ENCODE peak calls at places on chromosomes 3 and 15, in seven cellular contexts. L is IMR-90, V is mesenchymal stem cell, N is mesendoderm, K is H1, M is neuronal stem cell, O is trophoblast cell. P is an unnamed sample.

GRCh38 chr3:88038561-88038960 is 20.2 kb downstream of the CGGBP1 start:
- DNase-seq in L (peak; percentile 80), V (peak; percentile 81), N (no peak), K (no peak), M (no peak), O (no peak), P (no peak)

GRCh38 chr3:189635385-189635784 is 4.2 kb downstream of the TP63 start:
- DNase-seq in L (no peak), V (no peak), N (peak; percentile 45), K (no peak), M (no peak), O (no peak), P (peak; percentile 64)

GRCh38 chr3:108403921-108404320 is 106.5 kb downstream of the MYH15 start:
- DNase-seq in L (peak; percentile 19), V (peak; percentile 1), N (no peak), K (no peak), M (no peak), O (no peak), P (no peak)

GRCh38 chr3:121552379-121552778 is 6.6 kb upstream of the POLQ start:
- DNase-seq in L (no peak), V (no peak), N (no peak), K (no peak), M (no peak), O (no peak), P (no peak)

GRCh38 chr3:168850109-168850508 is 754.4 kb upstream of the GOLIM4 start:
- DNase-seq in L (no peak), V (no peak), N (no peak), K (no peak), M (no peak), O (no peak), P (no peak)

GRCh38 chr3:53026423-53027162 is 19.3 kb downstream of the SFMBT1 start:
- DNase-seq in L (no peak), V (no peak), N (peak; percentile 74), K (no peak), M (no peak), O (no peak), P (peak; percentile 71)

GRCh38 chr3:197368330-197368729 is 69.9 kb upstream of the DLG1 start:
- DNase-seq in L (no peak), V (no peak), N (peak; percentile 84), K (no peak), M (no peak), O (no peak), P (no peak)

GRCh38 chr3:147701195-147701594 is 292.0 kb downstream of the ZIC1 start:
- DNase-seq in L (no peak), V (no peak), N (peak; percentile 8), K (no peak), M (no peak), O (no peak), P (no peak)

GRCh38 chr15:51793521-51793920 is 35.9 kb upstream of the TMOD3 start:
- DNase-seq in L (no peak), V (no peak), N (no peak), K (no peak), M (no peak), O (no peak), P (no peak)

GRCh38 chr3:31980530-31981205 is 394 bp downstream of the OSBPL10 start:
- DNase-seq in L (peak; percentile 54), V (peak; percentile 72), N (peak; percentile 86), K (peak; percentile 76), M (peak; percentile 54), O (peak; percentile 88), P (peak; percentile 80)

GRCh38 chr15:88450125-88450798 is 16.9 kb downstream of the MRPL46 start:
- DNase-seq in L (peak; percentile 66), V (peak; percentile 66), N (peak; percentile 85), K (peak; percentile 98), M (peak; percentile 76), O (peak; percentile 60), P (peak; percentile 87)

GRCh38 chr15:52726195-52726594 is 47.0 kb upstream of the ATOSA start:
- DNase-seq in L (no peak), V (no peak), N (no peak), K (no peak), M (no peak), O (no peak), P (no peak)

GRCh38 chr3:11251807-11252176 is 20.4 kb upstream of the ATG7 start:
- DNase-seq in L (no peak), V (no peak), N (no peak), K (no peak), M (no peak), O (no peak), P (no peak)
- H3K79me1 ChIP-seq in L (peaks cover 38% of the 10 kb centered on the region), V (peaks cover 20% of the 10 kb centered on the region), N (no peaks in the 10 kb centered on the region), K (no peaks in the 10 kb centered on the region), M (no peaks in the 10 kb centered on the region), O (peaks cover 11% of the 10 kb centered on the region), P (no peaks in the 10 kb centered on the region)

GRCh38 chr3:27356976-27357375 is 12.2 kb downstream of the NEK10 start:
- DNase-seq in L (no peak), V (no peak), N (no peak), K (no peak), M (no peak), O (no peak), P (no peak)

GRCh38 chr3:27352047-27352446 is 17.1 kb downstream of the NEK10 start:
- DNase-seq in L (no peak), V (no peak), N (no peak), K (no peak), M (no peak), O (no peak), P (no peak)

GRCh38 chr3:27353221-27353620 is 16.0 kb downstream of the NEK10 start:
- DNase-seq in L (peak; percentile 15), V (no peak), N (no peak), K (no peak), M (no peak), O (no peak), P (no peak)

GRCh38 chr3:27354588-27355203 is 14.5 kb downstream of the NEK10 start:
- DNase-seq in L (no peak), V (peak; percentile 13), N (peak; percentile 43), K (no peak), M (no peak), O (no peak), P (no peak)

DNA sequence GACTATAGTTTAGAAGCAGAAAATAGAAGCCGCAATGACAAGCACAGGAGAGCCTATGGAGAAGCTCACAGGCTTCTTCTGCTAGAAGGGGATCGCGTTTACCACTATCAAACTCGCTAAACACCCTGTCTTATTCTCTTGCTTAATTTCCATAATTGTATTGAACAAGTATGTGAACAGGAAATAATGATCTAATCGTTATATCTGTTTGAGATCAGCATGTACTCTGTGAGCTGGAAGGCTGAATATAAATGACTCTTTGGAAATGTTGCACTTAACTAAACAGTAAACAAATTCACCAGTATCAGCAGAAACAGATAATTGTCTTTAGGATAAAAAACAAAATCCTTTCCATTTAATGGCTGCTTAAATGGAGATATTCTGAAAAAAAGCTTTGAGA is 15.0 kb downstream of the NEK10 start:
- DNase-seq in L (no peak), V (peak; percentile 26), N (no peak), K (no peak), M (no peak), O (no peak), P (no peak)
- H3K79me1 ChIP-seq in L (no peaks in the 10 kb centered on the region), V (no peaks in the 10 kb centered on the region), N (no peaks in the 10 kb centered on the region), K (no peaks in the 10 kb centered on the region), M (no peaks in the 10 kb centered on the region), O (no peaks in the 10 kb centered on the region), P (no peaks in the 10 kb centered on the region)

DNA sequence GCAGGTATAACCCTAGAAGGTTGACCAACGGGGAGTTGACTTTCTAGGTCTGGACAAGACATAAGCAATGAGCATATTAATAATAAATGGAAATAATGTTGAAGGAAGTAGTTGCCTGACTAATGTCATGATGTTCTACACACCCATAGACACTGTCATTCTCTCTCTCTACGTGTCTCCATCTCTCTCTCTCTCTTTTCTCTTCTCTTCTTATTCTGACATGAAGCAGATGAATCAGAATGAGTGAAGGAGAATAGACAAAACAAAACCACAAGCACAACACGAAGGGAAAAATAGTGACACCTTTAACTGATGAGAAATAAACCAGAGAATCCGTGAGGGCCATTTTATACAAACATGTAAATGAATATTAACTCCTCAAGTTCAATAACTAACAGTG is 26.7 kb upstream of the CCDC80 start:
- DNase-seq in L (no peak), V (no peak), N (no peak), K (no peak), M (no peak), O (no peak), P (no peak)
- H3K79me1 ChIP-seq in L (no peaks in the 10 kb centered on the region), V (no peaks in the 10 kb centered on the region), N (no peaks in the 10 kb centered on the region), K (no peaks in the 10 kb centered on the region), M (no peaks in the 10 kb centered on the region), O (peaks cover 18% of the 10 kb centered on the region), P (no peaks in the 10 kb centered on the region)

GRCh38 chr3:45362161-45362560 is 26.2 kb upstream of the LARS2 start:
- DNase-seq in L (no peak), V (no peak), N (no peak), K (no peak), M (no peak), O (no peak), P (no peak)
- H3K79me1 ChIP-seq in L (no peaks in the 10 kb centered on the region), V (no peaks in the 10 kb centered on the region), N (no peaks in the 10 kb centered on the region), K (no peaks in the 10 kb centered on the region), M (no peaks in the 10 kb centered on the region), O (no peaks in the 10 kb centered on the region), P (no peaks in the 10 kb centered on the region)

DNA sequence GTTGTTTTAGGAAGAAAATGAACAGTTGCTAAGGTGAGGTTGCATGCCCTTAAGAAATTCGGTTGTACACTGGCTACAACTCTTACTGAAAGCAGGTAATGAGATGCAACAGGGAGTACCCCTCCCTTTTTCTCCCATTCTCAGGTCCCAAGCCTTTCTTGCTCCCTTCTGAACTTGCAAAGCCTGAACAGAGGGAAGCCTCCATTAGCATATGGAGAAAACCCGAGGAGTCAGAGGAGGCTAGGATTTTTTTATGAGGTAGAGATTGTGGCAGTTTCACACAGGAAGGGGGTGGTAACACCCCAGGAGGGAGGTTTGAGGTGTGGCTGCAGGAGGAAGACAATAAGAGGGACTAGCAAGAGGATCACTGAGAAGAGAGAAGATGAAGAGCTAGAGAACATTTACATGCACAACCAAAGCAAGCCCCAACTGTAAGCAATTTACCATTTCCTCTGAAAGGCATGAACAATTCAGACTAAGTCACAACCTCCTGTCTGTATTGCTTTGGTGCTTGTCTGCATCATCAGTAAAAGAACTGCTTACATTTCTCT is 322.7 kb downstream of the SV2B start:
- DNase-seq in L (no peak), V (no peak), N (peak; percentile 53), K (no peak), M (no peak), O (no peak), P (peak; percentile 31)
- H3K79me1 ChIP-seq in L (no peaks in the 10 kb centered on the region), V (no peaks in the 10 kb centered on the region), N (no peaks in the 10 kb centered on the region), K (no peaks in the 10 kb centered on the region), M (no peaks in the 10 kb centered on the region), O (no peaks in the 10 kb centered on the region), P (no peaks in the 10 kb centered on the region)

GRCh38 chr3:182019926-182020325 is 308.2 kb downstream of the SOX2 start:
- DNase-seq in L (no peak), V (no peak), N (no peak), K (no peak), M (no peak), O (no peak), P (no peak)
- H3K79me1 ChIP-seq in L (no peaks in the 10 kb centered on the region), V (no peaks in the 10 kb centered on the region), N (no peaks in the 10 kb centered on the region), K (no peaks in the 10 kb centered on the region), M (no peaks in the 10 kb centered on the region), O (no peaks in the 10 kb centered on the region), P (no peaks in the 10 kb centered on the region)